ENCODE peak calls at places on chromosomes 7 and 10, in five cellular contexts. F is adrenal gland, N is AG04450, R is cardiac muscle cell, Y is endothelial cell of umbilical vein. O is an unnamed sample. For H3K27me3, the result is how much of the 10 kb centered on the place peaks cover.

GRCh38 chr7:1288996-1289551 is 56.4 kb downstream of the UNCX start:
- DNase-seq in R (no peak), N (no peak), F (no peak), Y (no peak), O (no peak)

GRCh38 chr10:83680470-83680891 is 458.8 kb upstream of the GHITM start:
- DNase-seq in Y (no peak), F (no peak), N (no peak), R (no peak), O (no peak)

GRCh38 chr7:90165724-90166123 is 11.5 kb downstream of the STEAP1 start:
- DNase-seq in Y (no peak), R (no peak), N (no peak), F (no peak), O (no peak)

GRCh38 chr7:94251-94801 is 98.0 kb upstream of the FAM20C start:
- DNase-seq in Y (no peak), F (no peak), N (no peak), R (no peak), O (no peak)

GRCh38 chr7:65931685-65932084 is 50.3 kb downstream of the GUSB start:
- DNase-seq in R (no peak), F (no peak), N (no peak), Y (no peak), O (no peak)

GRCh38 chr10:1516492-1517224 is 220.7 kb downstream of the ADARB2 start:
- DNase-seq in Y (no peak), N (no peak), F (no peak), R (no peak), O (no peak)

GRCh38 chr10:31133628-31134302 is 102.1 kb upstream of the ZNF438 start:
- DNase-seq in R (peak), N (no peak), Y (peak), F (peak), O (no peak)

GRCh38 chr10:114795039-114795438 is 26.5 kb upstream of the FHIP2A start:
- DNase-seq in Y (no peak), R (no peak), N (no peak), F (no peak), O (peak)

GRCh38 chr7:149252378-149252777 is 9.6 kb upstream of the ZNF783 start:
- DNase-seq in R (no peak), F (no peak), Y (no peak), N (no peak), O (no peak)

GRCh38 chr7:98372993-98373392 is 27.9 kb downstream of the BAIAP2L1 start:
- DNase-seq in F (peak), N (no peak), Y (no peak), R (no peak), O (no peak)

GRCh38 chr10:55370021-55370420 is 569.0 kb upstream of the PCDH15 start:
- DNase-seq in R (no peak), F (no peak), N (no peak), Y (no peak), O (peak)

GRCh38 chr10:62815373-62816111 is 624 bp downstream of the EGR2 start:
- DNase-seq in Y (peak), N (no peak), R (peak), F (no peak), O (no peak)

GRCh38 chr7:104252409-104253134 is 44.8 kb upstream of the ORC5 start:
- DNase-seq in F (no peak), R (no peak), N (no peak), Y (no peak), O (peak)

GRCh38 chr10:16674147-16674703 is 143.0 kb downstream of the RSU1 start:
- DNase-seq in R (no peak), N (no peak), Y (no peak), F (no peak), O (no peak)

GRCh38 chr7:159328096-159328495 is 183.4 kb upstream of the VIPR2 start:
- DNase-seq in F (no peak), R (no peak), N (no peak), Y (no peak), O (no peak)

GRCh38 chr7:157559596-157560257 is 222.9 kb downstream of the DNAJB6 start:
- DNase-seq in F (no peak), Y (no peak), N (no peak), R (no peak), O (no peak)

GRCh38 chr10:62831346-62831745 is 15.2 kb upstream of the EGR2 start:
- DNase-seq in R (no peak), N (peak), Y (no peak), F (no peak), O (peak)

GRCh38 chr7:20778063-20778721 is 8.5 kb downstream of the SP8 start:
- DNase-seq in R (peak), N (no peak), Y (peak), F (no peak), O (no peak)

GRCh38 chr7:80666376-80666775 is 27.9 kb downstream of the CD36 start:
- DNase-seq in Y (no peak), F (no peak), N (no peak), R (no peak), O (no peak)

GRCh38 chr10:122391875-122392274 is 17.4 kb downstream of the PLEKHA1 start:
- DNase-seq in F (no peak), N (no peak), Y (no peak), R (no peak), O (no peak)

GRCh38 chr10:20596065-20596760 is 300.9 kb downstream of the NEBL start:
- DNase-seq in N (no peak), F (no peak), R (no peak), Y (no peak), O (peak)

GRCh38 chr7:113256883-113257531 is 138.7 kb upstream of the SMIM30 start:
- DNase-seq in Y (no peak), N (no peak), R (no peak), F (no peak), O (no peak)

GRCh38 chr7:134882481-134882880 is 103.0 kb downstream of the CALD1 start:
- DNase-seq in F (no peak), R (no peak), Y (no peak), N (no peak), O (no peak)

GRCh38 chr7:36272211-36272566 is 117.5 kb upstream of the ANLN start:
- DNase-seq in R (no peak), Y (no peak), F (no peak), N (no peak), O (no peak)

GRCh38 chr10:104922810-104923209 is 281.7 kb downstream of the SORCS3 start:
- DNase-seq in F (no peak), N (no peak), Y (no peak), R (no peak), O (no peak)

GRCh38 chr7:16083931-16084330 is 337.4 kb downstream of the CRPPA start:
- DNase-seq in Y (peak), R (no peak), F (no peak), N (no peak), O (no peak)

GRCh38 chr7:91519241-91520200 is 255.3 kb downstream of the FZD1 start:
- DNase-seq in N (no peak), F (no peak), Y (no peak), R (no peak), O (peak)

GRCh38 chr7:26151953-26152781 is at the start of gene NFE2L3:
- DNase-seq in F (peak), R (peak), Y (peak), N (no peak), O (peak)

GRCh38 chr7:133723044-133723443 is 404.1 kb upstream of the LRGUK start:
- DNase-seq in N (no peak), Y (no peak), F (no peak), R (no peak), O (no peak)

GRCh38 chr7:22640269-22640668 is 86.7 kb upstream of the IL6 start:
- DNase-seq in N (no peak), Y (no peak), R (no peak), F (no peak), O (no peak)

GRCh38 chr7:92835851-92836488 is 403 bp downstream of the CDK6 start:
- DNase-seq in Y (no peak), R (no peak), N (no peak), F (peak), O (peak)

GRCh38 chr7:74479961-74480829 is 26.5 kb downstream of the GTF2IRD1 start:
- DNase-seq in N (peak), Y (peak), R (peak), F (peak), O (peak)

GRCh38 chr7:100122067-100122466 is 2.6 kb downstream of the CNPY4 start:
- DNase-seq in Y (no peak), R (no peak), F (no peak), N (no peak), O (no peak)

GRCh38 chr10:114181971-114182370 is 2.8 kb downstream of the TDRD1 start:
- DNase-seq in F (no peak), Y (peak), R (no peak), N (no peak), O (no peak)

GRCh38 chr10:60820093-60820769 is 42.0 kb downstream of the CDK1 start:
- DNase-seq in N (no peak), R (peak), Y (peak), F (peak), O (peak)

GRCh38 chr10:52308251-52309031 is 5.6 kb upstream of the DKK1 start:
- DNase-seq in F (peak), Y (peak), R (peak), N (peak), O (peak)
- H3K27me3 ChIP-seq in F (under half), Y (under half), R (under half), N (under half), O (under half)

DNA sequence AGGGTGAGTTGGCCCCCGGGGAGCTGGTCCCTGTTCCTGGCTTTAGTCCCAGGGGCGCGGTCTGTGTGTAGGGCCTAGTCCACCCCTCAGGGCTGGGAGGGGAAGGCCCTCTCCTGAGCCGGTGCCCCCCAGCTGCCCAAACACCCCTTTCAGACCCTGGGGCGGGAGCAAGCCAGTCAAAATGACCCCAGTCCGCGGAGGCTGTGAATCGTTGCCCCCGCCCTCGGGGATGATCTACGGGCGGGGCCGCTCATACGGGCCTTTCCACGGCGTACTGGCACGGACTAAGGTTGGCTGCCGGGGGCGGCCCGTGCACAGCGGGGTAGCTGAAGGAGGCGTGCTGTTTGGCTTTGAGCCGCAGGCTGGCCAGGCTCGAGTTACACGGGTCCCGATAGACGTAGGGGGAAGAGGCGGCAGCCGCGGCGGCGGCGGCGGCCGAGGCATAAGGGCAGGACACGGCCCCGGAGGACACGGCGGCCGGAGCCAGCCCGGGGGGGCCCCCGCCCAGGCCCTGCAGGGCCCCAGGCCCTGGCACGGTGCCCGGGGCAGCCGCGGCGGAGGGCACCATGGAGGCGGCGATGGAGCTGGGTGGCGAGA is 4.3 kb downstream of the ELOVL3 start:
- DNase-seq in N (no peak), R (peak), F (peak), Y (peak), O (peak)
- H3K27me3 ChIP-seq in N (under half), R (half or more), F (under half), Y (half or more), O (under half)

DNA sequence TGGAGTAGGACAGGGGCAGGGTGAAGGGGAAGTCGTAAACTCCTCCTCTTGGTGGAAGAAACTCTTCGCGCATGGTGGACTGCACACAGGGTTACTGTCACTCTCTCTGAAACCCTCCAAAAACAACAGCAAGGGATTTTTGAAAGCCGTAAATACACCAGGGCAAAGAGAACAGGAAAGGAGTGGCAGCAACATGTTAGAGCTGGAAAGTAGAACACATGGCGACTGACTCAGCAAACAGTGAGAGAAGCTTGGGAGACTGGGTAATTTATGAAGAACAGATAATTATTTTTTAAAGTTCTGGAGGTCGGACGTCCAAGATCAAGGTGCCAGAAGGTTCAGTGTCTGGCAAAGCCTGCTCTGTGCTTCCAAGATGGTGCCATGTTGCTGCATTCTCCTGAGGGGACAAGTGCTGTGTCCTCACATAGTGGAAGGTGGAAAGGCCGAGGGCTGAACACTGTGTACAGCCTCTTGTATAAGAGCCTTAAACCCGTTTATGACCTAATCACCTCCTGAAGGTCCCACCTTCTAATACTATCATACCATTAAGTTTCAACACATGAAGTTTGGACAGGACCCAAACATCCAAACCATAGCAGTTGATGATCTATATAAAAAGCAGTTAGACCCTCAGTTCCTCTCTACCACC is 22.5 kb upstream of the C10orf53 start:
- DNase-seq in R (no peak), F (no peak), Y (no peak), N (no peak), O (no peak)
- H3K27me3 ChIP-seq in R (under half), F (under half), Y (under half), N (under half), O (under half)

GRCh38 chr7:27181795-27182275 is 3.2 kb downstream of the HOXA11 start:
- DNase-seq in F (no peak), R (no peak), Y (no peak), N (no peak), O (no peak)
- H3K27me3 ChIP-seq in F (half or more), R (half or more), Y (under half), N (half or more), O (half or more)

O was measured in brain microvascular endothelial cell.